ENCODE peak calls at places on chromosomes 2 and 18, in eight cellular contexts. K is T-helper 1 cell; T is mucosa of gallbladder; R is NCI-H1417; O is GM23338; W is left colon; H is NCI-H1105; P is effector memory CD4-positive, alpha-beta T cell. X is an unnamed sample.

GRCh38 chr2:102070058-102070642 is 72.4 kb upstream of the IL1R1 start:
- DNase-seq in K (no peak), P (no peak), T (peak; percentile 88), W (peak; percentile 79), O (no peak), H (no peak), R (no peak), X (peak; percentile 77)

GRCh38 chr2:196143641-196144236 is 27.6 kb downstream of the STK17B start:
- DNase-seq in O (no peak), H (no peak), W (no peak), P (no peak), T (no peak), R (no peak), K (no peak), X (no peak)

GRCh38 chr2:165054667-165055066 is 99.3 kb upstream of the SLC38A11 start:
- DNase-seq in T (no peak), K (no peak), W (no peak), H (no peak), O (no peak), R (no peak), P (no peak), X (no peak)

GRCh38 chr18:13641551-13642439 is 84.6 kb downstream of the FAM210A start:
- DNase-seq in W (no peak), T (no peak), R (no peak), O (peak; percentile 72), K (no peak), P (no peak), H (no peak), X (no peak)

GRCh38 chr18:57819671-57820460 is 16.8 kb upstream of the ATP8B1 start:
- DNase-seq in R (peak; percentile 67), W (peak; percentile 85), K (no peak), O (peak; percentile 16), H (peak; percentile 57), P (no peak), T (peak; percentile 85), X (no peak)

GRCh38 chr2:105183555-105184323 is 57.8 kb upstream of the GPR45 start:
- DNase-seq in P (no peak), K (no peak), H (no peak), W (no peak), T (no peak), O (no peak), R (no peak), X (no peak)

GRCh38 chr2:105907159-105907558 is 162.4 kb downstream of the NCK2 start:
- DNase-seq in P (no peak), R (no peak), W (no peak), K (no peak), O (no peak), H (no peak), T (no peak), X (no peak)

GRCh38 chr18:26487437-26487836 is 60.9 kb downstream of the KCTD1 start:
- DNase-seq in W (no peak), K (no peak), P (no peak), O (no peak), H (no peak), T (peak; percentile 56), R (no peak), X (no peak)

GRCh38 chr2:14194233-14194632 is 438.3 kb upstream of the LRATD1 start:
- DNase-seq in P (no peak), T (no peak), K (no peak), O (no peak), H (no peak), W (no peak), R (peak; percentile 27), X (no peak)

GRCh38 chr2:69774984-69775982 is 33.3 kb downstream of the ANXA4 start:
- DNase-seq in H (no peak), O (no peak), K (peak; percentile 66), R (no peak), P (no peak), T (no peak), W (no peak), X (no peak)

GRCh38 chr2:195319548-195320415 is 337.2 kb upstream of the SLC39A10 start:
- DNase-seq in O (no peak), H (no peak), P (no peak), T (no peak), K (no peak), R (no peak), W (no peak), X (no peak)

GRCh38 chr2:10354399-10354798 is 51.7 kb downstream of the HPCAL1 start:
- DNase-seq in W (no peak), T (no peak), R (no peak), K (no peak), P (no peak), H (no peak), O (no peak), X (no peak)

GRCh38 chr2:59249441-59250330 is 1008.6 kb upstream of the FANCL start:
- DNase-seq in R (peak; percentile 83), W (no peak), K (no peak), O (no peak), H (peak; percentile 45), P (no peak), T (no peak), X (no peak)

GRCh38 chr2:189267491-189267890 is 87.9 kb upstream of the COL5A2 start:
- DNase-seq in H (no peak), O (no peak), W (no peak), T (no peak), R (no peak), K (no peak), P (no peak), X (no peak)